ENCODE peak calls at places on chromosome 12, in five cellular contexts. P is H9, D is H1, X is neuronal stem cell, M is trophoblast cell. W is an unnamed sample.

GRCh38 chr12:55585817-55586216 is 13.5 kb downstream of the OR2AP1 start:
- DNase-seq in P (no peak), D (no peak), X (no peak), M (no peak), W (no peak)

GRCh38 chr12:29008786-29009185 is 140.3 kb upstream of the FAR2 start:
- DNase-seq in P (no peak), D (no peak), X (no peak), M (peak; percentile 22), W (no peak)

GRCh38 chr12:12839886-12840285 is 26.7 kb downstream of the DDX47 start:
- DNase-seq in P (no peak), D (no peak), X (no peak), M (peak; percentile 20), W (peak; percentile 87)

GRCh38 chr12:84270470-84271140 is 642.0 kb downstream of the SLC6A15 start:
- DNase-seq in P (no peak), D (no peak), X (no peak), M (no peak), W (no peak)

GRCh38 chr12:131835616-131836171 is 7.5 kb downstream of the MMP17 start:
- DNase-seq in P (no peak), D (no peak), X (no peak), M (no peak), W (no peak)

GRCh38 chr12:47981496-47982260 is 18.3 kb downstream of the TMEM106C start:
- DNase-seq in P (no peak), D (no peak), X (no peak), M (no peak), W (no peak)

GRCh38 chr12:94192506-94192905 is 44.1 kb downstream of the PLXNC1 start:
- DNase-seq in P (no peak), D (no peak), X (no peak), M (no peak), W (no peak)

GRCh38 chr12:13229504-13229903 is 33.0 kb downstream of the EMP1 start:
- DNase-seq in P (no peak), D (no peak), X (no peak), M (no peak), W (no peak)

GRCh38 chr12:112349440-112349839 is 32.8 kb downstream of the HECTD4 start:
- DNase-seq in P (no peak), D (no peak), X (no peak), M (no peak), W (no peak)

GRCh38 chr12:44296624-44297197 is 460.8 kb downstream of the TMEM117 start:
- DNase-seq in P (no peak), D (no peak), X (no peak), M (no peak), W (no peak)

GRCh38 chr12:95224202-95225170 is 6.9 kb downstream of the VEZT start:
- DNase-seq in P (no peak), D (no peak), X (no peak), M (peak; percentile 34), W (peak; percentile 67)
- H2BK12ac ChIP-seq in P (no peak overlapping the region), D (no peak overlapping the region), X (no peak overlapping the region), M (no peak overlapping the region), W (peak overlapping the region; percentile 24)

DNA sequence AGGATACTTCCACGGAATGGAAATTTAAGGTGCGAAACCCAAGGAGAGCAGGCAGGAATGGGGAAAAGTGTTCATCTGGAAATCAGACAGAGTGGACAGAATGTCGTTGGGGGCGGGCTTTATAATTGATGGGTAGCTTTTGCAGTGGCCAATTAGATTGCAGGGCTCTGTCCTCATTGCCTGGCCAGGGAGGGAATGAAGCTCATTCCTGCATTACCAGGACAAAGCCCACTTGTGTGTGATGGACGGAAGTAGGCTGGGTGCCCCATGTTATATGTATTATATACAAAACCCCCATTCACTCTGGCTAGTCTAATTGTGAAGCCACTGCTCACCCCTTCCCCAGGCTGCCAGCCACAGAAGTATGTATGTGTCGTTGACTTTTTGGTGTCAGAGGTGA is 23.6 kb downstream of the ZNF664 start:
- DNase-seq in P (no peak), D (no peak), X (no peak), M (no peak), W (no peak)
- H2BK12ac ChIP-seq in P (no peak overlapping the region), D (no peak overlapping the region), X (no peak overlapping the region), M (no peak overlapping the region), W (no peak overlapping the region)

GRCh38 chr12:91344408-91344807 is 161.8 kb upstream of the DCN start:
- DNase-seq in P (no peak), D (no peak), X (no peak), M (no peak), W (no peak)
- H2BK12ac ChIP-seq in P (no peak overlapping the region), D (no peak overlapping the region), X (no peak overlapping the region), M (no peak overlapping the region), W (no peak overlapping the region)

GRCh38 chr12:20142956-20143355 is 225.4 kb upstream of the PDE3A start:
- DNase-seq in P (peak; percentile 34), D (no peak), X (no peak), M (no peak), W (no peak)
- H2BK12ac ChIP-seq in P (no peak overlapping the region), D (no peak overlapping the region), X (no peak overlapping the region), M (no peak overlapping the region), W (no peak overlapping the region)

GRCh38 chr12:89848732-89849131 is 140.1 kb upstream of the ATP2B1 start:
- DNase-seq in P (no peak), D (no peak), X (no peak), M (no peak), W (no peak)
- H2BK12ac ChIP-seq in P (no peak overlapping the region), D (no peak overlapping the region), X (no peak overlapping the region), M (no peak overlapping the region), W (no peak overlapping the region)

DNA sequence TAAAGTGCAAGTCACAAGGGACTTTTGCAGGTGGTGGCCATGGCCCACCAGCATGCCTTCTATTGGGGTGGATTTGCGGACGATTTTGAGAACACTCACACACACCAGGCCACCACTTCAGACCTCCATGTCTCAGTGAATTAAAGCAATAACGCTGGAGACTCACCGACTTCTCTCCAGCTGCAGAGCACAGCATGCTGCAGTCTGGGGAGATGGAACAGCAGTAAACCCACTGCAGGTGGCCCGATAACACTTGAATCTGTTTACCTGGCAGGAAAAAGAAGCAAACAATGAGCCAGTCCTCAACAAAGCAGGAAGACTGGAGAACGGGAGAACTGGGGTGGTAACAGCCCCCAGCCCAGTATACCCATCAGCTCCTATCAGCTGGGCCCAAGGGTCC is 21.6 kb downstream of the RFC5 start:
- DNase-seq in P (no peak), D (no peak), X (no peak), M (no peak), W (no peak)
- H2BK12ac ChIP-seq in P (no peak overlapping the region), D (no peak overlapping the region), X (no peak overlapping the region), M (no peak overlapping the region), W (no peak overlapping the region)

DNA sequence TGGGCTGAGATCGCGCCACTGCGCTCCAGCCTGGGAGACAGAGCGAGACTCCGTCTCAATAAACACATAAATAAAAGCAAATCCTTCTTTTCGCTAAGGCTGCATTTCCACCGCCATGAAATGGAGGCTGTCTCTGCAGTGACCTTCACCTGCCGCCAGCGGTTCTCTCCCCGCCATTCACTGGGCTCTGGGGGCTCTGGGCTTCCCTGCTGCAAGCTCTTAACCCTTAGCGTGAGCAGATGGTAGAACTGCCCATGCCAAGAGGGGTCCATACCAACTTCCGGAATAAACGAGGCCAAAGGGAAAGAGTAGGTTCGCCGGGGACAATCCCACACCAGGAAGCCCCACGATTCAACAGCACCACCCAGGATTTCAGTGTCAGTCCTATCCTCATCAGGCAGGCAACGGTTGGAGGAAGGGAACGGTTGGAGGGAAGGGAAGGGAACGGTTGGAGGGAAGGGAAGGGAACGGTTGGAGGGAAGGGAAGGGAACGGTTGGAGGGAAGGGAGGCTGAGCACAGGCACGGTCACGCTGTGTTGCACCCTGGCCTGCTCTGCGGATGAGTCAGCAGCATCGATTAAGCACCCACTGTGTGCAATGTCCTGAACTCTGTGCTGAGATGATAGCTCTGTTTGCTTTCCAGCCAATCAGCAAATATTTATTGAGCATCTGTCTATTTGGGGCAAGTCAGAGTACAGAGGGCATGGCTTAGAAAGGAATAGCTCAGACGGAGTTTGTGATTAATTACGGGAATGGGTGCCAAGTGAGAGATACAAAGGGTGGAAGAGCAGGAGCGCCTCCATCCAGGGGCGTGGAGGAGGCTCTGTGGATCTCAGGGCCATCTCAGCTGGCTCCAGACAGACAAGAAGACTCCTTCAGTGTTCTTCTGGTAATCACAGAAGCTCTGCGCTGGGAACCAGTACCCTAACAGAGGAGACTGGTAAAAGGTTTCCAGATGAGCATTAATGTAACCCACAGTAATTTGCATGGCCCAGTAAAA is 77.9 kb downstream of the NINJ2 start:
- DNase-seq in P (peak; percentile 24), D (no peak), X (no peak), M (no peak), W (no peak)
- H2BK12ac ChIP-seq in P (no peak overlapping the region), D (no peak overlapping the region), X (no peak overlapping the region), M (no peak overlapping the region), W (no peak overlapping the region)

GRCh38 chr12:118541071-118541470 is 164.7 kb downstream of the SUDS3 start:
- DNase-seq in P (no peak), D (no peak), X (no peak), M (no peak), W (no peak)
- H2BK12ac ChIP-seq in P (no peak overlapping the region), D (peak overlapping the region; percentile 86), X (no peak overlapping the region), M (no peak overlapping the region), W (no peak overlapping the region)

W was measured in mesenchymal stem cell.